ENCODE peak calls at places on chromosomes 13 and 19, in ten cellular contexts. One of them, this sample, is unnamed.

GRCh38 chr19:4955274-4955673 is 13.6 kb upstream of the KDM4B start:
- DNase-seq in foreskin melanocyte: no peak
- DNase-seq in T-helper 9 cell: no peak
- DNase-seq in fibroblast of mammary gland: no peak
- DNase-seq in GM13977: no peak
- DNase-seq in NCI-H1092: no peak
- DNase-seq in foreskin fibroblast: no peak
- DNase-seq in EL: no peak
- DNase-seq in neuronal stem cell: no peak
- DNase-seq in NCI-H446: no peak
- DNase-seq in this sample: no peak

GRCh38 chr13:98906746-98907502 is 70.9 kb downstream of the DOCK9 start:
- DNase-seq in foreskin melanocyte: no peak
- DNase-seq in T-helper 9 cell: no peak
- DNase-seq in fibroblast of mammary gland: no peak
- DNase-seq in GM13977: no peak
- DNase-seq in NCI-H1092: no peak
- DNase-seq in foreskin fibroblast: no peak
- DNase-seq in EL: no peak
- DNase-seq in neuronal stem cell: no peak
- DNase-seq in NCI-H446: no peak
- DNase-seq in this sample: no peak

GRCh38 chr19:6590458-6591319 is at the start of gene CD70:
- DNase-seq in foreskin melanocyte: no peak
- DNase-seq in T-helper 9 cell: peak
- DNase-seq in fibroblast of mammary gland: no peak
- DNase-seq in GM13977: peak
- DNase-seq in NCI-H1092: no peak
- DNase-seq in foreskin fibroblast: no peak
- DNase-seq in EL: no peak
- DNase-seq in neuronal stem cell: peak
- DNase-seq in NCI-H446: no peak
- DNase-seq in this sample: no peak

GRCh38 chr13:99926014-99926731 is 45.4 kb downstream of the ZIC5 start:
- DNase-seq in foreskin melanocyte: peak
- DNase-seq in T-helper 9 cell: no peak
- DNase-seq in fibroblast of mammary gland: peak
- DNase-seq in GM13977: no peak
- DNase-seq in NCI-H1092: peak
- DNase-seq in foreskin fibroblast: peak
- DNase-seq in EL: peak
- DNase-seq in neuronal stem cell: no peak
- DNase-seq in NCI-H446: no peak
- DNase-seq in this sample: peak

GRCh38 chr13:36675213-36675536 is 1.4 kb downstream of the SERTM1 start:
- DNase-seq in foreskin melanocyte: no peak
- DNase-seq in T-helper 9 cell: no peak
- DNase-seq in fibroblast of mammary gland: no peak
- DNase-seq in GM13977: no peak
- DNase-seq in NCI-H1092: no peak
- DNase-seq in foreskin fibroblast: no peak
- DNase-seq in EL: no peak
- DNase-seq in neuronal stem cell: no peak
- DNase-seq in NCI-H446: no peak
- DNase-seq in this sample: peak

GRCh38 chr19:52227196-52227940 is 37.5 kb downstream of the PPP2R1A start:
- DNase-seq in foreskin melanocyte: no peak
- DNase-seq in T-helper 9 cell: no peak
- DNase-seq in fibroblast of mammary gland: no peak
- DNase-seq in GM13977: no peak
- DNase-seq in NCI-H1092: no peak
- DNase-seq in foreskin fibroblast: no peak
- DNase-seq in EL: no peak
- DNase-seq in neuronal stem cell: no peak
- DNase-seq in NCI-H446: no peak
- DNase-seq in this sample: no peak

GRCh38 chr13:98333481-98333880 is 156.4 kb upstream of the RNF113B start:
- DNase-seq in foreskin melanocyte: peak
- DNase-seq in T-helper 9 cell: no peak
- DNase-seq in fibroblast of mammary gland: no peak
- DNase-seq in GM13977: no peak
- DNase-seq in NCI-H1092: no peak
- DNase-seq in foreskin fibroblast: no peak
- DNase-seq in EL: no peak
- DNase-seq in neuronal stem cell: no peak
- DNase-seq in NCI-H446: no peak
- DNase-seq in this sample: no peak

GRCh38 chr19:4414144-4414799 is 11.8 kb downstream of the CHAF1A start:
- DNase-seq in foreskin melanocyte: no peak
- DNase-seq in T-helper 9 cell: no peak
- DNase-seq in fibroblast of mammary gland: peak
- DNase-seq in GM13977: no peak
- DNase-seq in NCI-H1092: no peak
- DNase-seq in foreskin fibroblast: peak
- DNase-seq in EL: peak
- DNase-seq in neuronal stem cell: no peak
- DNase-seq in NCI-H446: no peak
- DNase-seq in this sample: no peak